ENCODE peak calls at places on chromosomes 5 and 9, in ten cellular contexts. One of them, this sample, is unnamed.

GRCh38 chr5:139164020-139164419 is 34.1 kb downstream of the SIL1 start:
- DNase-seq in colonic mucosa: no peak
- DNase-seq in lower lobe of right lung: no peak
- DNase-seq in psoas muscle: no peak
- DNase-seq in mesendoderm: no peak
- DNase-seq in GM23248: peak; percentile 25
- DNase-seq in neuronal stem cell: no peak
- DNase-seq in pancreas: no peak
- DNase-seq in uterus: no peak
- DNase-seq in endodermal cell: no peak
- DNase-seq in this sample: no peak

GRCh38 chr9:68999393-69000105 is 14.4 kb downstream of the PRKACG start:
- DNase-seq in neuronal stem cell: peak; percentile 52
- DNase-seq in uterus: peak; percentile 46
- DNase-seq in lower lobe of right lung: peak; percentile 46
- DNase-seq in psoas muscle: no peak
- DNase-seq in GM23248: peak; percentile 78
- DNase-seq in endodermal cell: peak; percentile 88
- DNase-seq in colonic mucosa: peak; percentile 82
- DNase-seq in mesendoderm: peak; percentile 92
- DNase-seq in pancreas: no peak
- DNase-seq in this sample: peak; percentile 88

GRCh38 chr5:146893991-146894390 is 15.4 kb upstream of the PPP2R2B start:
- DNase-seq in lower lobe of right lung: no peak
- DNase-seq in mesendoderm: no peak
- DNase-seq in colonic mucosa: no peak
- DNase-seq in neuronal stem cell: no peak
- DNase-seq in uterus: no peak
- DNase-seq in endodermal cell: no peak
- DNase-seq in pancreas: no peak
- DNase-seq in psoas muscle: no peak
- DNase-seq in GM23248: no peak
- DNase-seq in this sample: no peak

GRCh38 chr5:146103594-146103993 is 1.8 kb downstream of the PLAC8L1 start:
- DNase-seq in colonic mucosa: no peak
- DNase-seq in GM23248: no peak
- DNase-seq in psoas muscle: no peak
- DNase-seq in endodermal cell: no peak
- DNase-seq in neuronal stem cell: no peak
- DNase-seq in pancreas: no peak
- DNase-seq in lower lobe of right lung: no peak
- DNase-seq in mesendoderm: no peak
- DNase-seq in uterus: no peak
- DNase-seq in this sample: no peak

GRCh38 chr9:105881654-105882349 is 187.5 kb downstream of the TMEM38B start:
- DNase-seq in psoas muscle: peak; percentile 66
- DNase-seq in endodermal cell: peak; percentile 93
- DNase-seq in lower lobe of right lung: peak; percentile 52
- DNase-seq in uterus: peak; percentile 17
- DNase-seq in colonic mucosa: peak; percentile 59
- DNase-seq in pancreas: no peak
- DNase-seq in GM23248: peak; percentile 61
- DNase-seq in mesendoderm: peak; percentile 81
- DNase-seq in neuronal stem cell: peak; percentile 63
- DNase-seq in this sample: peak; percentile 77

GRCh38 chr5:96067251-96067650 is 105.6 kb upstream of the ELL2 start:
- DNase-seq in colonic mucosa: no peak
- DNase-seq in neuronal stem cell: no peak
- DNase-seq in endodermal cell: no peak
- DNase-seq in lower lobe of right lung: no peak
- DNase-seq in uterus: no peak
- DNase-seq in GM23248: peak; percentile 60
- DNase-seq in pancreas: no peak
- DNase-seq in mesendoderm: no peak
- DNase-seq in psoas muscle: no peak
- DNase-seq in this sample: no peak

GRCh38 chr9:84278131-84278530 is 62.4 kb downstream of the SLC28A3 start:
- DNase-seq in endodermal cell: no peak
- DNase-seq in psoas muscle: no peak
- DNase-seq in uterus: no peak
- DNase-seq in GM23248: peak; percentile 70
- DNase-seq in colonic mucosa: no peak
- DNase-seq in mesendoderm: no peak
- DNase-seq in lower lobe of right lung: no peak
- DNase-seq in neuronal stem cell: no peak
- DNase-seq in pancreas: no peak
- DNase-seq in this sample: no peak

GRCh38 chr5:109944461-109944860 is 254.7 kb downstream of the MAN2A1 start:
- DNase-seq in GM23248: no peak
- DNase-seq in endodermal cell: peak; percentile 28
- DNase-seq in lower lobe of right lung: no peak
- DNase-seq in neuronal stem cell: no peak
- DNase-seq in colonic mucosa: no peak
- DNase-seq in mesendoderm: no peak
- DNase-seq in psoas muscle: no peak
- DNase-seq in pancreas: no peak
- DNase-seq in uterus: no peak
- DNase-seq in this sample: no peak

GRCh38 chr5:60036539-60036938 is 143.0 kb upstream of the PDE4D start:
- DNase-seq in pancreas: no peak
- DNase-seq in psoas muscle: no peak
- DNase-seq in GM23248: no peak
- DNase-seq in neuronal stem cell: no peak
- DNase-seq in colonic mucosa: no peak
- DNase-seq in lower lobe of right lung: no peak
- DNase-seq in mesendoderm: peak; percentile 6
- DNase-seq in uterus: no peak
- DNase-seq in endodermal cell: no peak
- DNase-seq in this sample: no peak

GRCh38 chr5:61768692-61769281 is 436.7 kb downstream of the ZSWIM6 start:
- DNase-seq in pancreas: no peak
- DNase-seq in lower lobe of right lung: no peak
- DNase-seq in colonic mucosa: peak; percentile 18
- DNase-seq in neuronal stem cell: peak; percentile 4
- DNase-seq in psoas muscle: no peak
- DNase-seq in uterus: no peak
- DNase-seq in mesendoderm: peak; percentile 92
- DNase-seq in GM23248: peak; percentile 38
- DNase-seq in endodermal cell: peak; percentile 90
- DNase-seq in this sample: no peak

GRCh38 chr5:32443145-32443540 is 1.4 kb downstream of the ZFR start:
- DNase-seq in GM23248: peak; percentile 69
- DNase-seq in colonic mucosa: no peak
- DNase-seq in neuronal stem cell: no peak
- DNase-seq in pancreas: no peak
- DNase-seq in psoas muscle: no peak
- DNase-seq in endodermal cell: no peak
- DNase-seq in mesendoderm: no peak
- DNase-seq in uterus: no peak
- DNase-seq in lower lobe of right lung: no peak
- DNase-seq in this sample: no peak

GRCh38 chr9:90770927-90771326 is 30.7 kb upstream of the SYK start:
- DNase-seq in GM23248: no peak
- DNase-seq in psoas muscle: no peak
- DNase-seq in mesendoderm: no peak
- DNase-seq in neuronal stem cell: no peak
- DNase-seq in uterus: no peak
- DNase-seq in endodermal cell: no peak
- DNase-seq in pancreas: no peak
- DNase-seq in colonic mucosa: no peak
- DNase-seq in lower lobe of right lung: no peak
- DNase-seq in this sample: no peak

GRCh38 chr9:96048116-96048953 is 172.8 kb downstream of the ERCC6L2 start:
- DNase-seq in psoas muscle: no peak
- DNase-seq in uterus: no peak
- DNase-seq in mesendoderm: no peak
- DNase-seq in GM23248: no peak
- DNase-seq in neuronal stem cell: peak; percentile 65
- DNase-seq in lower lobe of right lung: no peak
- DNase-seq in colonic mucosa: no peak
- DNase-seq in endodermal cell: peak; percentile 67
- DNase-seq in pancreas: no peak
- DNase-seq in this sample: no peak

GRCh38 chr5:10272053-10272869 is 22.2 kb downstream of the CCT5 start:
- DNase-seq in endodermal cell: no peak
- DNase-seq in lower lobe of right lung: no peak
- DNase-seq in neuronal stem cell: no peak
- DNase-seq in pancreas: no peak
- DNase-seq in colonic mucosa: peak; percentile 3
- DNase-seq in mesendoderm: no peak
- DNase-seq in uterus: no peak
- DNase-seq in psoas muscle: no peak
- DNase-seq in GM23248: no peak
- DNase-seq in this sample: no peak

GRCh38 chr9:33132249-33132772 is 34.8 kb downstream of the B4GALT1 start:
- DNase-seq in psoas muscle: no peak
- DNase-seq in mesendoderm: no peak
- DNase-seq in colonic mucosa: no peak
- DNase-seq in GM23248: peak; percentile 94
- DNase-seq in pancreas: no peak
- DNase-seq in endodermal cell: no peak
- DNase-seq in uterus: peak; percentile 45
- DNase-seq in neuronal stem cell: no peak
- DNase-seq in lower lobe of right lung: no peak
- DNase-seq in this sample: no peak

GRCh38 chr9:33129886-33130284 is 37.3 kb downstream of the B4GALT1 start:
- DNase-seq in lower lobe of right lung: no peak
- DNase-seq in colonic mucosa: peak; percentile 51
- DNase-seq in mesendoderm: no peak
- DNase-seq in endodermal cell: no peak
- DNase-seq in pancreas: no peak
- DNase-seq in GM23248: no peak
- DNase-seq in neuronal stem cell: no peak
- DNase-seq in uterus: no peak
- DNase-seq in psoas muscle: no peak
- DNase-seq in this sample: no peak

GRCh38 chr9:33130501-33130900 is 36.6 kb downstream of the B4GALT1 start:
- DNase-seq in colonic mucosa: no peak
- DNase-seq in mesendoderm: no peak
- DNase-seq in psoas muscle: no peak
- DNase-seq in pancreas: no peak
- DNase-seq in lower lobe of right lung: no peak
- DNase-seq in neuronal stem cell: no peak
- DNase-seq in endodermal cell: no peak
- DNase-seq in GM23248: peak; percentile 88
- DNase-seq in uterus: no peak
- DNase-seq in this sample: no peak

GRCh38 chr9:33131505-33132248 is 35.5 kb downstream of the B4GALT1 start:
- DNase-seq in colonic mucosa: no peak
- DNase-seq in endodermal cell: no peak
- DNase-seq in neuronal stem cell: no peak
- DNase-seq in psoas muscle: no peak
- DNase-seq in lower lobe of right lung: no peak
- DNase-seq in pancreas: no peak
- DNase-seq in uterus: no peak
- DNase-seq in GM23248: no peak
- DNase-seq in mesendoderm: no peak
- DNase-seq in this sample: no peak

DNA sequence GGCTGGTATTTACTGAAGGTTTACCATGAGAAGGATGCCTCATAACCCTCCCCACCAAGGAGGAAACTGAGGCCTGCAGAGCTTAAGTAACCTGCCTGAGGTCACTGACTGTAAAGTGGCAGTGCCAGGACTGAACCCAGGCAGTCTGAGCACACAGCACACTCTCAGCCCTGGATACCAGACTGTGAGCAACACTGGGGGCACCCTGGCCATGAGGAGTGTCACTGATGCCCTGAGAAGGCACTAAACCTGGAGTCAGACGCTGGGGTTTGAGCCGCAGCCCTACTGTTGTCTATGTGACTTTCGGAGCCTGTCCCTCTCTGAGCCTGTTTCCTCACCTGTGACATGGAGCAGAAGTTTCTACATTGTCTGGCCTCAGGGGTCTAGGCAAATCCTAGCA is 36.2 kb downstream of the B4GALT1 start:
- DNase-seq in colonic mucosa: no peak
- DNase-seq in neuronal stem cell: no peak
- DNase-seq in uterus: no peak
- DNase-seq in lower lobe of right lung: no peak
- DNase-seq in pancreas: no peak
- DNase-seq in GM23248: no peak
- DNase-seq in psoas muscle: no peak
- DNase-seq in endodermal cell: no peak
- DNase-seq in mesendoderm: no peak
- DNase-seq in this sample: no peak
- H3K27ac ChIP-seq in colonic mucosa: peak overlapping the region; percentile 64
- H3K27ac ChIP-seq in neuronal stem cell: no peak overlapping the region
- H3K27ac ChIP-seq in uterus: no peak overlapping the region
- H3K27ac ChIP-seq in lower lobe of right lung: peak overlapping the region; percentile 31
- H3K27ac ChIP-seq in pancreas: no peak overlapping the region
- H3K27ac ChIP-seq in GM23248: peak overlapping the region; percentile 79
- H3K27ac ChIP-seq in psoas muscle: peak overlapping the region; percentile 39
- H3K27ac ChIP-seq in endodermal cell: no peak overlapping the region
- H3K27ac ChIP-seq in mesendoderm: no peak overlapping the region
- H3K27ac ChIP-seq in this sample: no peak overlapping the region

DNA sequence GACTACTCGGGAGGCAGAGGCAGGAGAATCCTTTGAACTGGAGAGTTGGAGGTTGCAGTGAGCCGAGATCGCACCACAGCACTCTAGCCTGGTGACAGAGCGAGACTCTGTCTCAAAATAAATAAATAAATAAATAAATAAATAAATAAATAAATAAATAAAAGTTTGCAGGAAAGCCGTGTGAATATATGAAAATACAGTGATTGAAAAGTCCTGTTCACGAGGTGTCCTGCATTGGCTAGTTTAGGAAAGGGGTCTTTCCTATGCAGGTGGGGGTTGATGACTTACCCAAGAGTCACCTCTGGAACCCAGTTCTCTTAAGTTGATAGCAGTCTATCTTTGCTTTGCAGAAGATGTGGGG is 7.3 kb downstream of the TENT4A start:
- DNase-seq in colonic mucosa: no peak
- DNase-seq in psoas muscle: no peak
- DNase-seq in GM23248: no peak
- DNase-seq in lower lobe of right lung: no peak
- DNase-seq in mesendoderm: no peak
- DNase-seq in pancreas: no peak
- DNase-seq in uterus: no peak
- DNase-seq in neuronal stem cell: no peak
- DNase-seq in endodermal cell: no peak
- DNase-seq in this sample: no peak
- H3K4me1 ChIP-seq in colonic mucosa: peaks cover 15% of the 10 kb centered on the region
- H3K4me1 ChIP-seq in psoas muscle: peaks cover 97% of the 10 kb centered on the region
- H3K4me1 ChIP-seq in GM23248: peaks cover 27% of the 10 kb centered on the region
- H3K4me1 ChIP-seq in lower lobe of right lung: peaks cover 81% of the 10 kb centered on the region
- H3K4me1 ChIP-seq in mesendoderm: peaks cover 6% of the 10 kb centered on the region
- H3K4me1 ChIP-seq in pancreas: peaks cover 36% of the 10 kb centered on the region
- H3K4me1 ChIP-seq in uterus: peaks cover 15% of the 10 kb centered on the region
- H3K4me1 ChIP-seq in neuronal stem cell: peaks cover 12% of the 10 kb centered on the region
- H3K4me1 ChIP-seq in endodermal cell: peaks cover 8% of the 10 kb centered on the region
- H3K4me1 ChIP-seq in this sample: peaks cover 93% of the 10 kb centered on the region

GRCh38 chr5:135491552-135492318 is 39.6 kb upstream of the TIFAB start:
- DNase-seq in uterus: no peak
- DNase-seq in neuronal stem cell: no peak
- DNase-seq in GM23248: no peak
- DNase-seq in colonic mucosa: no peak
- DNase-seq in lower lobe of right lung: peak; percentile 60
- DNase-seq in psoas muscle: no peak
- DNase-seq in pancreas: no peak
- DNase-seq in endodermal cell: peak; percentile 85
- DNase-seq in mesendoderm: peak; percentile 58
- DNase-seq in this sample: no peak
- H3K27me3 ChIP-seq in uterus: peaks cover 34% of the 10 kb centered on the region
- H3K27me3 ChIP-seq in neuronal stem cell: peaks cover 62% of the 10 kb centered on the region
- H3K27me3 ChIP-seq in GM23248: no peaks in the 10 kb centered on the region
- H3K27me3 ChIP-seq in colonic mucosa: peaks cover 57% of the 10 kb centered on the region
- H3K27me3 ChIP-seq in lower lobe of right lung: peaks cover 62% of the 10 kb centered on the region
- H3K27me3 ChIP-seq in psoas muscle: peaks cover 3% of the 10 kb centered on the region
- H3K27me3 ChIP-seq in pancreas: peaks cover 4% of the 10 kb centered on the region
- H3K27me3 ChIP-seq in endodermal cell: peaks cover 100% of the 10 kb centered on the region
- H3K27me3 ChIP-seq in mesendoderm: peaks cover 73% of the 10 kb centered on the region
- H3K27me3 ChIP-seq in this sample: peaks cover 22% of the 10 kb centered on the region

GRCh38 chr5:160378325-160378724 is 7.9 kb upstream of the C1QTNF2 start:
- DNase-seq in endodermal cell: no peak
- DNase-seq in colonic mucosa: no peak
- DNase-seq in neuronal stem cell: no peak
- DNase-seq in mesendoderm: no peak
- DNase-seq in uterus: no peak
- DNase-seq in GM23248: no peak
- DNase-seq in psoas muscle: no peak
- DNase-seq in lower lobe of right lung: no peak
- DNase-seq in pancreas: no peak
- DNase-seq in this sample: no peak
- H3K27ac ChIP-seq in endodermal cell: no peak overlapping the region
- H3K27ac ChIP-seq in colonic mucosa: no peak overlapping the region
- H3K27ac ChIP-seq in neuronal stem cell: no peak overlapping the region
- H3K27ac ChIP-seq in mesendoderm: no peak overlapping the region
- H3K27ac ChIP-seq in uterus: no peak overlapping the region
- H3K27ac ChIP-seq in GM23248: no peak overlapping the region
- H3K27ac ChIP-seq in psoas muscle: no peak overlapping the region
- H3K27ac ChIP-seq in lower lobe of right lung: no peak overlapping the region
- H3K27ac ChIP-seq in pancreas: no peak overlapping the region
- H3K27ac ChIP-seq in this sample: no peak overlapping the region